ENCODE peak calls at places on chromosomes 12 and 14, in seven cellular contexts. One of them, this sample, is unnamed.

GRCh38 chr14:93788557-93789365 is 476 bp upstream of the PRIMA1 start:
- DNase-seq in GM23248: peak
- DNase-seq in fibroblast of lung: no peak
- DNase-seq in neural progenitor cell: peak
- DNase-seq in MM.1S: no peak
- DNase-seq in endothelial cell of umbilical vein: no peak
- DNase-seq in astrocyte: no peak
- DNase-seq in this sample: peak

GRCh38 chr12:123267991-123268843 is 3.4 kb downstream of the CDK2AP1 start:
- DNase-seq in MM.1S: no peak
- DNase-seq in astrocyte: peak
- DNase-seq in GM23248: no peak
- DNase-seq in fibroblast of lung: no peak
- DNase-seq in neural progenitor cell: no peak
- DNase-seq in endothelial cell of umbilical vein: peak
- DNase-seq in this sample: no peak

GRCh38 chr12:56046027-56046780 is 4.5 kb downstream of the RPS26 start:
- DNase-seq in fibroblast of lung: no peak
- DNase-seq in astrocyte: no peak
- DNase-seq in MM.1S: no peak
- DNase-seq in endothelial cell of umbilical vein: no peak
- DNase-seq in neural progenitor cell: no peak
- DNase-seq in GM23248: peak
- DNase-seq in this sample: peak

GRCh38 chr14:91374897-91375747 is 42.5 kb downstream of the CCDC88C start:
- DNase-seq in MM.1S: peak
- DNase-seq in GM23248: no peak
- DNase-seq in fibroblast of lung: no peak
- DNase-seq in endothelial cell of umbilical vein: no peak
- DNase-seq in astrocyte: no peak
- DNase-seq in neural progenitor cell: peak
- DNase-seq in this sample: no peak

GRCh38 chr14:95507701-95508103 is 8.7 kb downstream of the SYNE3 start:
- DNase-seq in MM.1S: no peak
- DNase-seq in astrocyte: peak
- DNase-seq in fibroblast of lung: peak
- DNase-seq in endothelial cell of umbilical vein: peak
- DNase-seq in GM23248: peak
- DNase-seq in neural progenitor cell: no peak
- DNase-seq in this sample: peak

GRCh38 chr12:116065561-116065960 is 211.9 kb downstream of the MED13L start:
- DNase-seq in astrocyte: no peak
- DNase-seq in fibroblast of lung: peak
- DNase-seq in MM.1S: no peak
- DNase-seq in GM23248: peak
- DNase-seq in endothelial cell of umbilical vein: no peak
- DNase-seq in neural progenitor cell: no peak
- DNase-seq in this sample: no peak

GRCh38 chr12:46919666-46920065 is 93.9 kb upstream of the SLC38A4 start:
- DNase-seq in endothelial cell of umbilical vein: no peak
- DNase-seq in MM.1S: no peak
- DNase-seq in fibroblast of lung: no peak
- DNase-seq in GM23248: peak
- DNase-seq in astrocyte: peak
- DNase-seq in neural progenitor cell: no peak
- DNase-seq in this sample: no peak

GRCh38 chr12:67879937-67880336 is 109.3 kb upstream of the IFNG-AS1 start:
- DNase-seq in endothelial cell of umbilical vein: no peak
- DNase-seq in neural progenitor cell: no peak
- DNase-seq in fibroblast of lung: no peak
- DNase-seq in GM23248: no peak
- DNase-seq in astrocyte: no peak
- DNase-seq in MM.1S: no peak
- DNase-seq in this sample: no peak

GRCh38 chr12:79056775-79057174 is 192.2 kb downstream of the SYT1 start:
- DNase-seq in endothelial cell of umbilical vein: peak
- DNase-seq in GM23248: peak
- DNase-seq in astrocyte: peak
- DNase-seq in fibroblast of lung: peak
- DNase-seq in neural progenitor cell: no peak
- DNase-seq in MM.1S: no peak
- DNase-seq in this sample: no peak

GRCh38 chr14:90093942-90094595 is 32.3 kb downstream of the KCNK13 start:
- DNase-seq in fibroblast of lung: peak
- DNase-seq in MM.1S: no peak
- DNase-seq in endothelial cell of umbilical vein: no peak
- DNase-seq in neural progenitor cell: no peak
- DNase-seq in astrocyte: peak
- DNase-seq in GM23248: peak
- DNase-seq in this sample: peak

GRCh38 chr12:115785548-115785947 is 491.9 kb downstream of the MED13L start:
- DNase-seq in astrocyte: no peak
- DNase-seq in fibroblast of lung: no peak
- DNase-seq in endothelial cell of umbilical vein: no peak
- DNase-seq in GM23248: no peak
- DNase-seq in MM.1S: no peak
- DNase-seq in neural progenitor cell: no peak
- DNase-seq in this sample: no peak

DNA sequence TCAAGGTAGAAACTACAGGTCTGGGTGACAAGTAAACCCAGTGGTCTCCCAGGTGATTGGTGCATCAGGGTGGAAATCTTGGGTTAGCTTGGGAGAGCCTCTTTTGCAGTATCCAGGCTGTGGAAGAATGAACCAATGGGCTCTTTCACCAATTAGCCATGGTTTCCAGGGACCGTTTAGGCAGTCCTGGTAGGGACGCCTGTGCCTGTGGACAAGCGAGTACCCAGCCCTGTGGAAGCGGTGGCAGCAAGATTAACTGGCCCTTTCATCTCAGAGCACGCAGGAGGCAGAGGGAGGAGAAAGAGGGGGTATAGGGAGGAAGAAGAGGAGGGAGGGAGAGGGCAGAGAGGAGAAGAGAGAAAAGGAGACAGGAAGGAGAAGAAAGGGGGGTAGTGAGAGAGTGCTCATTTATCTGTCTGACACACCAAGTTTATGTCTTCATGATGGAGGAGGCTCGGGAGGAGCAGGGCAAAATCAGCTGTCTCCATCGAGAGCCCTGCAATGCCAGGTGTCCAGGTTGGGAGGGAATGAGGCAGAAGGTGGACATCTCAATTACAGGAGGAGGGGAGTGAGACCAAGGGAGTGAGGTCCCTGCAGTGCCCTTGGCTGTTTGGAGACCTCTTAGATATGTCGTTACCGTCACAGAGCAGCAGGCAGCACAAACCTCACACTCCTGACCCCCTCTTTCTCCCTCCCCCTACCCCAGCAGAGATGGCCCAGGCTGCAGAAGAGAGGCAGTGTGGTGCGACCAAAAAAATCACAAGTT is 4.6 kb upstream of the ZDHHC22 start:
- DNase-seq in astrocyte: no peak
- DNase-seq in endothelial cell of umbilical vein: no peak
- DNase-seq in GM23248: no peak
- DNase-seq in fibroblast of lung: no peak
- DNase-seq in neural progenitor cell: no peak
- DNase-seq in MM.1S: no peak
- DNase-seq in this sample: no peak
- H3K4me2 ChIP-seq in astrocyte: no peak
- H3K4me2 ChIP-seq in endothelial cell of umbilical vein: no peak
- H3K4me2 ChIP-seq in GM23248: no peak
- H3K4me2 ChIP-seq in fibroblast of lung: no peak
- H3K4me2 ChIP-seq in neural progenitor cell: no peak
- H3K4me2 ChIP-seq in MM.1S: no peak
- H3K4me2 ChIP-seq in this sample: no peak

DNA sequence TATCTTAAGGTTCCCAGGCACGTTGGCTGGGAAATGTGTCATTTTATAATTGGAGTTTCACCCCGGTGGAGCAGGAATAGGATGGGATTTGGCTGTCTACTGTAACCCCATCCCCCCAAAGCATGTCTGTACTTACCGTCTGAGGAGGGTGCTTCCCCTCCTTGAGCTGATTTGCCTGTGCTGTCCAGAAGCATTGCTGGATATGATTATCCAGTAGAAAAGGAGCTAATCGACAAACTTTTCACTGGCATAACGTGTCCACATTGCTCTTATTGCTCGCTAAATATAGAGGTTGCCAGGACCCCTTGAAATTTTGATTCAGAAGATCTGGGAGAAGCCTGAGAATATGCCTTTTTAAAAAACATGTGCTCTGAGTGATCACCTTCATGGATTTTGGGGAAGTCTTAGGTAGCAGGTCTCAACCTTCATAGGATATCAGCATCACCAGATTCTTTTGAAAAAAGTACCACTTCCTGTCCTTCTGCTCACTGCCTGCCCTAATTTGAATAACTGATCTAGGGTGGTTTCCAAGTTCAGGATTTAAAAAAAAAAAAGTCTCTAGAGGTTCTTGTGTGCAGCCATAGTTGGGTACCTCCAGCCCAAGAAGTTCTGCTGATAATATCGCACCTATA is 80.4 kb upstream of the KCNA1 start:
- DNase-seq in neural progenitor cell: no peak
- DNase-seq in MM.1S: peak
- DNase-seq in GM23248: no peak
- DNase-seq in astrocyte: no peak
- DNase-seq in fibroblast of lung: no peak
- DNase-seq in endothelial cell of umbilical vein: no peak
- DNase-seq in this sample: no peak
- H3K9ac ChIP-seq in neural progenitor cell: no peak
- H3K9ac ChIP-seq in MM.1S: no peak
- H3K9ac ChIP-seq in GM23248: no peak
- H3K9ac ChIP-seq in astrocyte: no peak
- H3K9ac ChIP-seq in fibroblast of lung: no peak
- H3K9ac ChIP-seq in endothelial cell of umbilical vein: no peak
- H3K9ac ChIP-seq in this sample: no peak

DNA sequence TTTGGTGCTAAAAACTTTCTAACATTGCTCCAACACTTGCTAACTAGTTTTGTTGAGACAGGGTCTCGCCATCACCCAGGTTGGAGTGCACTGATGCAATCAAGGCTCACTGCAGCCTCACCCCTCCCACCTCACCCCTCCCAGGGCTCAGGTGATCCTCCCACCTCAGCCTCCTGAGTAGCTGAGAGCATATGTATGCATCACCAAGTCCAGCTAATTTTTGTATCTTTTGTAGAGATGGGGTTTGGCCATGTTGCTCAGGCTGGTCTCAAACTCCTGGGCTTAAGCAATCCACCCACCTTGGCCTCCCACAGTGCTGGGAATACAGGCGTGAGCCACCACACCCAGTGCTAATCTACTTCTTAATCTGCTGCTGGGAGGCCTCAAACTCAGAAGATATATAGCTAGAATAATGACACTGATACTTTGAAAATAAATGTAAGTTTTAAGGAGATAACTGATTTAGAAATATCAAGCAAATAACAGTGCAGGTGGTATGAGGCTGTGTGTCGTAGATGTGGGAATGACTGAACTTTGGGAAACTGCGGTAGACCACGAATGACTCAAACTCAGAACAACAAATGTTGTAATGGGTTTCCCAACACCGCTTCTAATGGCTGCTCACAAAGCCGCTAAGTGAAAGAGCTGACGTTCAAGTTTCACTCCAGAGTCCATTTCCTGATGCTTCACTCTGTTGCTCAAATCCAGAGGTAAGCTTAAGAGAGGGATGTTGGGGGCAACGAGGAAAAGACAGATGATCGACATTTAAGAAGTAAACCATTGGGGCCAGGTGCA is 10.0 kb downstream of the TMCC3 start:
- DNase-seq in fibroblast of lung: peak
- DNase-seq in astrocyte: peak
- DNase-seq in MM.1S: peak
- DNase-seq in GM23248: peak
- DNase-seq in neural progenitor cell: no peak
- DNase-seq in endothelial cell of umbilical vein: no peak
- DNase-seq in this sample: peak
- H3K4me3 ChIP-seq in fibroblast of lung: no peak
- H3K4me3 ChIP-seq in astrocyte: no peak
- H3K4me3 ChIP-seq in MM.1S: no peak
- H3K4me3 ChIP-seq in GM23248: no peak
- H3K4me3 ChIP-seq in neural progenitor cell: no peak
- H3K4me3 ChIP-seq in endothelial cell of umbilical vein: no peak
- H3K4me3 ChIP-seq in this sample: no peak

DNA sequence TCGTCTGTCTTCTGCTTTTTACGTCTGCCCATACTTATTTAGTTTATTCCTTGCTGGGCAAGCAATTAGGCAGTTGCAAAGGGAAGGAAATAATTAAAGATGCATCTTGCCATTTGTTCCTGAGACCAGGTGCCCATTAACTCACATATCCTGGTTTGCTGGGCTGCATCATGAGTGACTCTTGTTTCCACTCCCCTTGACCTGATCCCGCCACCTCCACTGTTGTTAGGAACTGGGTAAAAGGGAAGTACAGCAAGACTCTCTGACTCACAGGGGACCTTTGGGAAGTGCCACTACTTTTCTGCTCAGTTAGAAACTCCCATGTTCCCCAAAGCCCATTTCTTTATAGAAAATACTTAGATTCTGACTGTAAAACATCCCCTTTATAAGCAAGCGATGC is 186.1 kb upstream of the BCL2L14 start:
- DNase-seq in GM23248: no peak
- DNase-seq in MM.1S: no peak
- DNase-seq in neural progenitor cell: no peak
- DNase-seq in endothelial cell of umbilical vein: peak
- DNase-seq in fibroblast of lung: no peak
- DNase-seq in astrocyte: no peak
- DNase-seq in this sample: peak
- H3K4me2 ChIP-seq in GM23248: no peak
- H3K4me2 ChIP-seq in MM.1S: no peak
- H3K4me2 ChIP-seq in neural progenitor cell: no peak
- H3K4me2 ChIP-seq in endothelial cell of umbilical vein: peak
- H3K4me2 ChIP-seq in fibroblast of lung: no peak
- H3K4me2 ChIP-seq in astrocyte: peak
- H3K4me2 ChIP-seq in this sample: peak

DNA sequence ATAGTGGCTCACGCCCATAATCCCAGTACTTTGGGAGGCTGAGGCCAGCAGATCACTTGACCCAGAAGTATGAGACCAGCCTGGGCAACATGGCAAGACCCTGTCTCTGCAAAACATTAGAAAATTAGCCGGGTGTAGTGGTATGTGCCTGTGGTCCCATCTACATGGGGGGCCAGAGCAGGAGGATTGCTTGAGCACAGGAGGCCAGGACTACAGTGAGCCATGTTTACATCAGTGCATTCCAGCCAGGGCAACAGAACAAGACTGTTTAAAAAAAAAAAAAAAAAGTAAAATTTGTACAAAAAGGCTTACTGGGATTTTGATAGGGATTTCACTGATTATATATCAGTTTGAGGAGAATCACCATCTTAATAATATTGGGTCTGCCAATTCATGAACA is 7.8 kb downstream of the HCFC2 start:
- DNase-seq in neural progenitor cell: no peak
- DNase-seq in MM.1S: no peak
- DNase-seq in fibroblast of lung: no peak
- DNase-seq in endothelial cell of umbilical vein: no peak
- DNase-seq in astrocyte: no peak
- DNase-seq in GM23248: no peak
- DNase-seq in this sample: no peak
- H3K9ac ChIP-seq in neural progenitor cell: no peak
- H3K9ac ChIP-seq in MM.1S: no peak
- H3K9ac ChIP-seq in fibroblast of lung: no peak
- H3K9ac ChIP-seq in endothelial cell of umbilical vein: no peak
- H3K9ac ChIP-seq in astrocyte: no peak
- H3K9ac ChIP-seq in GM23248: no peak
- H3K9ac ChIP-seq in this sample: no peak

This sample was measured in mammary epithelial cell.